ENCODE peak calls at places on chromosomes 4 and X, in five cellular contexts. One of them, this sample, is unnamed.

GRCh38 chr4:89434364-89434988 is 126.9 kb upstream of the GPRIN3 start:
- DNase-seq in A549: peak; percentile 53
- DNase-seq in HepG2: no peak
- DNase-seq in pancreas: no peak
- DNase-seq in body of pancreas: no peak
- DNase-seq in this sample: peak; percentile 2

GRCh38 chr4:84917869-84918600 is 48.5 kb downstream of the WDFY3 start:
- DNase-seq in A549: no peak
- DNase-seq in HepG2: no peak
- DNase-seq in pancreas: no peak
- DNase-seq in body of pancreas: no peak
- DNase-seq in this sample: no peak

GRCh38 chr4:16687011-16687410 is 211.4 kb downstream of the LDB2 start:
- DNase-seq in A549: no peak
- DNase-seq in HepG2: no peak
- DNase-seq in pancreas: no peak
- DNase-seq in body of pancreas: no peak
- DNase-seq in this sample: no peak

GRCh38 chr4:79078339-79078738 is 139.1 kb upstream of the PAQR3 start:
- DNase-seq in A549: no peak
- DNase-seq in HepG2: no peak
- DNase-seq in pancreas: peak; percentile 13
- DNase-seq in body of pancreas: peak; percentile 10
- DNase-seq in this sample: no peak

GRCh38 chr4:84031401-84031800 is 467.7 kb downstream of the NKX6-1 start:
- DNase-seq in A549: no peak
- DNase-seq in HepG2: no peak
- DNase-seq in pancreas: no peak
- DNase-seq in body of pancreas: no peak
- DNase-seq in this sample: no peak

GRCh38 chr4:112127736-112128322 is 17.4 kb upstream of the FAM241A start:
- DNase-seq in A549: no peak
- DNase-seq in HepG2: no peak
- DNase-seq in pancreas: no peak
- DNase-seq in body of pancreas: no peak
- DNase-seq in this sample: no peak

GRCh38 chr4:56907009-56907408 is 691 bp upstream of the REST start:
- DNase-seq in A549: no peak
- DNase-seq in HepG2: no peak
- DNase-seq in pancreas: peak; percentile 24
- DNase-seq in body of pancreas: no peak
- DNase-seq in this sample: no peak

GRCh38 chrX:153792368-153792767 is 1.8 kb downstream of the IDH3G start:
- DNase-seq in A549: no peak
- DNase-seq in HepG2: no peak
- DNase-seq in pancreas: no peak
- DNase-seq in body of pancreas: no peak
- DNase-seq in this sample: no peak

GRCh38 chr4:140315032-140315826 is 58.2 kb upstream of the SCOC start:
- DNase-seq in A549: no peak
- DNase-seq in HepG2: no peak
- DNase-seq in pancreas: no peak
- DNase-seq in body of pancreas: no peak
- DNase-seq in this sample: no peak

GRCh38 chr4:120870279-120870673 is 52.2 kb downstream of the PRDM5 start:
- DNase-seq in A549: no peak
- DNase-seq in HepG2: peak; percentile 4
- DNase-seq in pancreas: no peak
- DNase-seq in body of pancreas: no peak
- DNase-seq in this sample: peak; percentile 44

GRCh38 chrX:102129473-102129872 is 4.0 kb downstream of the TCEAL2 start:
- DNase-seq in A549: no peak
- DNase-seq in HepG2: no peak
- DNase-seq in pancreas: no peak
- DNase-seq in body of pancreas: no peak
- DNase-seq in this sample: no peak

GRCh38 chr4:15695240-15695699 is 7.6 kb upstream of the BST1 start:
- DNase-seq in A549: peak; percentile 82
- DNase-seq in HepG2: no peak
- DNase-seq in pancreas: no peak
- DNase-seq in body of pancreas: no peak
- DNase-seq in this sample: no peak

GRCh38 chrX:45714864-45715263 is 514.2 kb upstream of the DIPK2B start:
- DNase-seq in A549: peak; percentile 22
- DNase-seq in HepG2: no peak
- DNase-seq in pancreas: no peak
- DNase-seq in body of pancreas: no peak
- DNase-seq in this sample: no peak

GRCh38 chrX:45712067-45712466 is 511.4 kb upstream of the DIPK2B start:
- DNase-seq in A549: no peak
- DNase-seq in HepG2: no peak
- DNase-seq in pancreas: no peak
- DNase-seq in body of pancreas: no peak
- DNase-seq in this sample: no peak

GRCh38 chrX:45709381-45709780 is 508.7 kb upstream of the DIPK2B start:
- DNase-seq in A549: no peak
- DNase-seq in HepG2: no peak
- DNase-seq in pancreas: no peak
- DNase-seq in body of pancreas: no peak
- DNase-seq in this sample: no peak

GRCh38 chrX:45711231-45711630 is 510.6 kb upstream of the DIPK2B start:
- DNase-seq in A549: no peak
- DNase-seq in HepG2: no peak
- DNase-seq in pancreas: no peak
- DNase-seq in body of pancreas: no peak
- DNase-seq in this sample: no peak

GRCh38 chrX:45710081-45710801 is 509.6 kb upstream of the DIPK2B start:
- DNase-seq in A549: peak; percentile 25
- DNase-seq in HepG2: no peak
- DNase-seq in pancreas: no peak
- DNase-seq in body of pancreas: no peak
- DNase-seq in this sample: no peak
- H3K4me1 ChIP-seq in A549: peaks cover 25% of the 10 kb centered on the region
- H3K4me1 ChIP-seq in HepG2: no peaks in the 10 kb centered on the region
- H3K4me1 ChIP-seq in pancreas: no peaks in the 10 kb centered on the region
- H3K4me1 ChIP-seq in body of pancreas: no peaks in the 10 kb centered on the region
- H3K4me1 ChIP-seq in this sample: no peaks in the 10 kb centered on the region

DNA sequence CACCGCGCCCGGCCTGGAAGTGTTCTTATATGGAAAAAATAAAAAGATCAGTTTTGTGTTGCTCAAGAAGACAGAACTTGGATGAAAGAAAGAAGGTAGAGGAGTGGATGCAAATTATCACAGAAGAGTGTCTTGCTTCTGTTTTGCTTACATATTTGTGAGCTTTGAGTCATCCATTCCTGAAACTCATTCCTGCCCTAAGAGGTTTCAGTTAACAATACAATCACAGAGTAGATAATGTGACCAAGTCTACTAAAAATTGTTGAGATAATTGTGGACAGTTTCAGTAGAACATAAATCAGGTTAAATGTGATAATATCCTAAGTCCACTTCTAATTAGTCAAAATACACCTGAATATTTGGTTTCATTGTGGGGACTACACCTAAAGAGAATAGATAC is 26.4 kb upstream of the LRCH2 start:
- DNase-seq in A549: no peak
- DNase-seq in HepG2: no peak
- DNase-seq in pancreas: no peak
- DNase-seq in body of pancreas: no peak
- DNase-seq in this sample: no peak
- TF ChIP-seq CTCF in A549: no peak
- TF ChIP-seq CTCF in HepG2: no peak
- TF ChIP-seq CTCF in pancreas: no peak
- TF ChIP-seq CTCF in body of pancreas: no peak
- TF ChIP-seq CTCF in this sample: no peak

GRCh38 chr4:1039493-1040343 is 28.3 kb downstream of the FGFRL1 start:
- DNase-seq in A549: no peak
- DNase-seq in HepG2: no peak
- DNase-seq in pancreas: peak; percentile 71
- DNase-seq in body of pancreas: peak; percentile 79
- DNase-seq in this sample: no peak

GRCh38 chr4:1040344-1041146 is 29.1 kb downstream of the FGFRL1 start:
- DNase-seq in A549: no peak
- DNase-seq in HepG2: no peak
- DNase-seq in pancreas: no peak
- DNase-seq in body of pancreas: no peak
- DNase-seq in this sample: no peak

GRCh38 chr4:1041147-1041935 is 29.9 kb downstream of the FGFRL1 start:
- DNase-seq in A549: peak; percentile 59
- DNase-seq in HepG2: no peak
- DNase-seq in pancreas: no peak
- DNase-seq in body of pancreas: no peak
- DNase-seq in this sample: no peak

GRCh38 chr4:1036976-1037810 is 25.8 kb downstream of the FGFRL1 start:
- DNase-seq in A549: no peak
- DNase-seq in HepG2: no peak
- DNase-seq in pancreas: no peak
- DNase-seq in body of pancreas: no peak
- DNase-seq in this sample: no peak

GRCh38 chr4:1038948-1039492 is 27.6 kb downstream of the FGFRL1 start:
- DNase-seq in A549: no peak
- DNase-seq in HepG2: peak; percentile 59
- DNase-seq in pancreas: no peak
- DNase-seq in body of pancreas: no peak
- DNase-seq in this sample: no peak
- H3K4me1 ChIP-seq in A549: peaks cover 43% of the 10 kb centered on the region
- H3K4me1 ChIP-seq in HepG2: peaks cover 78% of the 10 kb centered on the region
- H3K4me1 ChIP-seq in pancreas: peaks cover 9% of the 10 kb centered on the region
- H3K4me1 ChIP-seq in body of pancreas: peaks cover 38% of the 10 kb centered on the region
- H3K4me1 ChIP-seq in this sample: peaks cover 13% of the 10 kb centered on the region

GRCh38 chr4:10893417-10893816 is 208.8 kb upstream of the CLNK start:
- DNase-seq in A549: no peak
- DNase-seq in HepG2: no peak
- DNase-seq in pancreas: no peak
- DNase-seq in body of pancreas: no peak
- DNase-seq in this sample: no peak
- TF ChIP-seq CTCF in A549: no peak
- TF ChIP-seq CTCF in HepG2: no peak
- TF ChIP-seq CTCF in pancreas: no peak
- TF ChIP-seq CTCF in body of pancreas: no peak
- TF ChIP-seq CTCF in this sample: peak; percentile 50

GRCh38 chr4:2794707-2795557 is 2.0 kb downstream of the SH3BP2 start:
- DNase-seq in A549: peak; percentile 44
- DNase-seq in HepG2: no peak
- DNase-seq in pancreas: peak; percentile 68
- DNase-seq in body of pancreas: no peak
- DNase-seq in this sample: no peak

GRCh38 chr4:2792711-2793577 is at the start of gene SH3BP2:
- DNase-seq in A549: peak; percentile 56
- DNase-seq in HepG2: peak; percentile 63
- DNase-seq in pancreas: peak; percentile 83
- DNase-seq in body of pancreas: peak; percentile 84
- DNase-seq in this sample: peak; percentile 85

GRCh38 chr4:2793578-2793919 is 664 bp downstream of the SH3BP2 start:
- DNase-seq in A549: peak; percentile 30
- DNase-seq in HepG2: no peak
- DNase-seq in pancreas: no peak
- DNase-seq in body of pancreas: no peak
- DNase-seq in this sample: peak; percentile 29

GRCh38 chr4:2795558-2796260 is 2.8 kb downstream of the SH3BP2 start:
- DNase-seq in A549: no peak
- DNase-seq in HepG2: no peak
- DNase-seq in pancreas: no peak
- DNase-seq in body of pancreas: no peak
- DNase-seq in this sample: peak; percentile 28

GRCh38 chr4:2793920-2794706 is 1.2 kb downstream of the SH3BP2 start:
- DNase-seq in A549: peak; percentile 57
- DNase-seq in HepG2: peak; percentile 69
- DNase-seq in pancreas: peak; percentile 68
- DNase-seq in body of pancreas: peak; percentile 85
- DNase-seq in this sample: peak; percentile 64
- H3K4me1 ChIP-seq in A549: peaks cover 52% of the 10 kb centered on the region
- H3K4me1 ChIP-seq in HepG2: peaks cover 93% of the 10 kb centered on the region
- H3K4me1 ChIP-seq in pancreas: peaks cover 29% of the 10 kb centered on the region
- H3K4me1 ChIP-seq in body of pancreas: peaks cover 77% of the 10 kb centered on the region
- H3K4me1 ChIP-seq in this sample: peaks cover 25% of the 10 kb centered on the region

DNA sequence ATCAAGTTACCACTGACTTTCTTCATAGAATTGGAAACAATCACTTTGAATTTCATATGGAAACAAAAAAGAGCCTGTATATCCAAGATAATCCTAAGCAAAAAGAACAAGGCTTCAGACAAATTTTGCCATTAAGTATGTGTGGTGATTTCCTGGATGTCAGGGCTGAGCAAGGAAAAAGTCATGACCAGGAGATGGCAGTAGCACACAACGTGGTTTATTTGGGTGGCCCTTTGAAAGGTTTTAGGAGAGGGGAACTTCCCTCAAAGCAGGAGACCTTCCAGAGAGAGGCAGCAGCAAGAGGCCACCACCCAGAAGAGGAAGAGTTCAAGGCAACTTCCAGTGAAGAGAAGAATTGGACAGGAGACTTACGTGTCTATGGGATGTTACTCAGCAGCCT is 18.1 kb upstream of the ZXDB start:
- DNase-seq in A549: no peak
- DNase-seq in HepG2: no peak
- DNase-seq in pancreas: no peak
- DNase-seq in body of pancreas: no peak
- DNase-seq in this sample: no peak
- TF ChIP-seq CTCF in A549: peak; percentile 44
- TF ChIP-seq CTCF in HepG2: peak; percentile 64
- TF ChIP-seq CTCF in pancreas: no peak
- TF ChIP-seq CTCF in body of pancreas: no peak
- TF ChIP-seq CTCF in this sample: peak; percentile 44

GRCh38 chr4:11342401-11342800 is 86.3 kb downstream of the HS3ST1 start:
- DNase-seq in A549: no peak
- DNase-seq in HepG2: no peak
- DNase-seq in pancreas: no peak
- DNase-seq in body of pancreas: no peak
- DNase-seq in this sample: no peak
- H3K4me1 ChIP-seq in A549: no peaks in the 10 kb centered on the region
- H3K4me1 ChIP-seq in HepG2: no peaks in the 10 kb centered on the region
- H3K4me1 ChIP-seq in pancreas: no peaks in the 10 kb centered on the region
- H3K4me1 ChIP-seq in body of pancreas: no peaks in the 10 kb centered on the region
- H3K4me1 ChIP-seq in this sample: no peaks in the 10 kb centered on the region

This sample was measured in Caco-2.